ENCODE peak calls at places on chromosomes 6 and 20, in five cellular contexts. R is trophoblast cell; Z is ELF-1; N is NCI-H774; F is activated CD4-positive, alpha-beta T cell treated with anti-CD3 and anti-CD28 coated beads, Interleukin-2, amount 50 U/mL, for 1 hour. T is an unnamed sample.

GRCh38 chr6:150076196-150076893 is 7.4 kb upstream of the ULBP3 start:
- DNase-seq in N (no peak), Z (no peak), R (no peak), F (no peak), T (no peak)

GRCh38 chr20:25699914-25700313 is 3.3 kb upstream of the ZNF337 start:
- DNase-seq in N (no peak), R (no peak), Z (no peak), F (no peak), T (no peak)

GRCh38 chr6:9553002-9553401 is 861.9 kb downstream of the TFAP2A start:
- DNase-seq in Z (no peak), R (no peak), F (no peak), N (no peak), T (no peak)

GRCh38 chr20:59177266-59178250 is 13.9 kb downstream of the ZNF831 start:
- DNase-seq in F (no peak), R (peak), N (no peak), Z (no peak), T (no peak)

GRCh38 chr20:42024653-42025052 is 406.5 kb upstream of the CHD6 start:
- DNase-seq in N (no peak), F (no peak), Z (peak), R (no peak), T (peak)

GRCh38 chr6:145372671-145373123 is 362.6 kb downstream of the EPM2A start:
- DNase-seq in R (no peak), F (no peak), N (no peak), Z (peak), T (no peak)

GRCh38 chr6:157715766-157716171 is 107.3 kb upstream of the SNX9 start:
- DNase-seq in F (no peak), Z (peak), N (no peak), R (peak), T (no peak)

GRCh38 chr6:39029156-39030011 is 19.2 kb upstream of the GLP1R start:
- DNase-seq in N (no peak), F (peak), Z (peak), R (peak), T (peak)

GRCh38 chr6:34598725-34599124 is 42.6 kb upstream of the SPDEF start:
- DNase-seq in Z (no peak), R (no peak), F (no peak), N (no peak), T (no peak)

GRCh38 chr6:104640141-104640700 is 219.5 kb downstream of the HACE1 start:
- DNase-seq in F (no peak), N (peak), R (no peak), Z (no peak), T (no peak)

GRCh38 chr6:72589096-72589495 is 32.8 kb upstream of the KCNQ5 start:
- DNase-seq in Z (no peak), F (no peak), R (no peak), N (no peak), T (no peak)

GRCh38 chr6:27091661-27092315 is 155.7 kb upstream of the PRSS16 start:
- DNase-seq in R (peak), Z (peak), N (no peak), F (no peak), T (no peak)

GRCh38 chr6:132084811-132085509 is 133.8 kb upstream of the CCN2 start:
- DNase-seq in N (no peak), F (no peak), Z (no peak), R (peak), T (no peak)

GRCh38 chr6:12845224-12846004 is 128.8 kb downstream of the PHACTR1 start:
- DNase-seq in N (no peak), Z (no peak), R (peak), F (no peak), T (no peak)

GRCh38 chr6:15274696-15275387 is 29.0 kb downstream of the JARID2 start:
- DNase-seq in F (no peak), N (no peak), R (no peak), Z (no peak), T (no peak)

GRCh38 chr6:2751871-2752270 is 1.1 kb upstream of the MYLK4 start:
- DNase-seq in F (no peak), Z (no peak), R (no peak), N (no peak), T (no peak)

GRCh38 chr6:33935439-33936080 is 131.8 kb upstream of the MLN start:
- DNase-seq in N (peak), Z (peak), R (no peak), F (no peak), T (no peak)

GRCh38 chr6:136889271-136890193 is 32.6 kb upstream of the SLC35D3 start:
- DNase-seq in F (no peak), N (peak), R (no peak), Z (no peak), T (no peak)

GRCh38 chr6:37717836-37718251 is 20.2 kb upstream of the MDGA1 start:
- DNase-seq in R (no peak), N (no peak), Z (no peak), F (no peak), T (no peak)

GRCh38 chr6:138663892-138664291 is 109.7 kb upstream of the CCDC28A start:
- DNase-seq in R (no peak), F (no peak), N (no peak), Z (no peak), T (no peak)

GRCh38 chr6:118168421-118168820 is 261.4 kb downstream of the SLC35F1 start:
- DNase-seq in F (no peak), Z (no peak), N (no peak), R (no peak), T (no peak)

GRCh38 chr6:107179004-107179403 is 63.7 kb upstream of the BEND3 start:
- DNase-seq in N (no peak), F (no peak), R (no peak), Z (no peak), T (no peak)

GRCh38 chr6:152323376-152323775 is 313.8 kb downstream of the SYNE1 start:
- DNase-seq in Z (peak), N (no peak), F (no peak), R (no peak), T (no peak)

GRCh38 chr6:160247457-160247883 is 11.2 kb downstream of the SLC22A2 start:
- DNase-seq in Z (no peak), R (no peak), F (no peak), N (no peak), T (no peak)

GRCh38 chr20:36385503-36385902 is 79.4 kb downstream of the DLGAP4 start:
- DNase-seq in N (no peak), R (no peak), F (no peak), Z (no peak), T (no peak)

GRCh38 chr6:41663558-41663957 is 25.3 kb downstream of the MDFI start:
- DNase-seq in R (no peak), Z (peak), F (no peak), N (no peak), T (no peak)

GRCh38 chr6:73451166-73452106 is 661 bp downstream of the CGAS start:
- DNase-seq in R (no peak), Z (peak), F (peak), N (peak), T (no peak)

GRCh38 chr20:35311822-35312221 is 19.6 kb upstream of the FAM83C start:
- DNase-seq in N (no peak), Z (no peak), F (no peak), R (no peak), T (no peak)

GRCh38 chr6:151325075-151326050 is 66.0 kb downstream of the ZBTB2 start:
- DNase-seq in Z (no peak), F (peak), N (peak), R (no peak), T (no peak)

GRCh38 chr20:63052571-63053429 is 46.0 kb upstream of the BHLHE23 start:
- DNase-seq in F (no peak), R (no peak), N (no peak), Z (no peak), T (no peak)

GRCh38 chr6:41427642-41428401 is 92.4 kb downstream of the NCR2 start:
- DNase-seq in Z (peak), R (no peak), F (peak), N (peak), T (no peak)

GRCh38 chr20:23637282-23638221 is at the start of gene CST3:
- DNase-seq in N (peak), R (peak), F (no peak), Z (peak), T (no peak)

GRCh38 chr6:51648236-51648635 is 439.2 kb downstream of the PKHD1 start:
- DNase-seq in R (no peak), Z (no peak), F (no peak), N (no peak), T (no peak)

GRCh38 chr20:37095108-37095608 is 639 bp downstream of the RBL1 start:
- DNase-seq in Z (no peak), F (peak), N (no peak), R (no peak), T (peak)

GRCh38 chr6:3610896-3611295 is 140.6 kb downstream of the PXDC1 start:
- DNase-seq in Z (no peak), N (no peak), F (no peak), R (no peak), T (no peak)

GRCh38 chr20:32344835-32345506 is 13.2 kb upstream of the ASXL1 start:
- DNase-seq in R (no peak), Z (peak), N (no peak), F (no peak), T (no peak)

GRCh38 chr6:52063584-52064400 is 23.6 kb downstream of the PKHD1 start:
- DNase-seq in Z (peak), F (peak), N (no peak), R (peak), T (peak)

GRCh38 chr6:72522735-72523141 is 99.1 kb upstream of the KCNQ5 start:
- DNase-seq in F (peak), N (no peak), Z (peak), R (peak), T (no peak)

T was measured in T-helper 2 cell.